ENCODE peak calls at places on chromosome 2, in six cellular contexts. L is GM12864, I is BJ, W is Peyer's patch, M is nephron progenitor cell, B is HepG2. C is an unnamed sample.
A peak's percentile ranks its signal among the peaks of the same experiment; 100 is the strongest.

GRCh38 chr2:20812779-20813178 is 10.1 kb downstream of the LDAH start:
- DNase-seq in L (no peak), I (no peak), W (no peak), M (no peak), B (no peak), C (no peak)

GRCh38 chr2:8849322-8849721 is 11.9 kb upstream of the KIDINS220 start:
- DNase-seq in L (no peak), I (no peak), W (no peak), M (no peak), B (no peak), C (no peak)

GRCh38 chr2:152623076-152623740 is 94.1 kb downstream of the PRPF40A start:
- DNase-seq in L (no peak), I (no peak), W (no peak), M (no peak), B (no peak), C (no peak)

GRCh38 chr2:33210626-33211025 is 263.9 kb downstream of the LTBP1 start:
- DNase-seq in L (no peak), I (peak; percentile 82), W (no peak), M (no peak), B (no peak), C (no peak)

GRCh38 chr2:28691774-28692281 is 59.8 kb upstream of the PPP1CB start:
- DNase-seq in L (no peak), I (no peak), W (no peak), M (peak; percentile 59), B (peak; percentile 92), C (no peak)

GRCh38 chr2:115880558-115880957 is 1438.1 kb downstream of the DPP10 start:
- DNase-seq in L (no peak), I (no peak), W (no peak), M (no peak), B (no peak), C (no peak)

GRCh38 chr2:201502713-201503112 is 51.2 kb downstream of the STRADB start:
- DNase-seq in L (no peak), I (no peak), W (no peak), M (no peak), B (no peak), C (no peak)

GRCh38 chr2:189022002-189022401 is 47.8 kb downstream of the COL3A1 start:
- DNase-seq in L (no peak), I (peak; percentile 87), W (no peak), M (no peak), B (no peak), C (no peak)

GRCh38 chr2:224217962-224218347 is 178.9 kb upstream of the SERPINE2 start:
- DNase-seq in L (no peak), I (no peak), W (no peak), M (no peak), B (no peak), C (no peak)

GRCh38 chr2:239396881-239397681 is 3.7 kb downstream of the HDAC4 start:
- DNase-seq in L (no peak), I (no peak), W (peak; percentile 33), M (no peak), B (no peak), C (no peak)

GRCh38 chr2:30003128-30003527 is 81.7 kb upstream of the ALK start:
- DNase-seq in L (no peak), I (no peak), W (no peak), M (no peak), B (no peak), C (no peak)

GRCh38 chr2:234852941-234853340 is 98.9 kb upstream of the SH3BP4 start:
- DNase-seq in L (no peak), I (no peak), W (no peak), M (no peak), B (no peak), C (no peak)

GRCh38 chr2:74690571-74690970 is 36.5 kb downstream of the SEMA4F start:
- DNase-seq in L (no peak), I (peak; percentile 13), W (no peak), M (peak; percentile 19), B (peak; percentile 64), C (peak; percentile 75)

GRCh38 chr2:238143239-238143951 is 4.9 kb downstream of the KLHL30 start:
- DNase-seq in L (no peak), I (no peak), W (no peak), M (no peak), B (no peak), C (no peak)

GRCh38 chr2:44713170-44713569 is 228.3 kb upstream of the SIX3 start:
- DNase-seq in L (no peak), I (no peak), W (no peak), M (no peak), B (no peak), C (no peak)

GRCh38 chr2:127153691-127154158 is 46.8 kb upstream of the BIN1 start:
- DNase-seq in L (no peak), I (peak; percentile 45), W (no peak), M (no peak), B (no peak), C (no peak)

GRCh38 chr2:181916726-181917377 is 25.3 kb downstream of the ITPRID2 start:
- DNase-seq in L (no peak), I (no peak), W (no peak), M (no peak), B (no peak), C (no peak)

GRCh38 chr2:215884741-215885140 is 128.6 kb downstream of the MREG start:
- DNase-seq in L (no peak), I (no peak), W (no peak), M (no peak), B (no peak), C (no peak)

GRCh38 chr2:72204156-72204781 is 56.6 kb upstream of the CYP26B1 start:
- DNase-seq in L (no peak), I (no peak), W (no peak), M (no peak), B (peak; percentile 52), C (no peak)

GRCh38 chr2:198004173-198004572 is 199.8 kb downstream of the PLCL1 start:
- DNase-seq in L (no peak), I (no peak), W (no peak), M (no peak), B (no peak), C (no peak)

GRCh38 chr2:27961997-27962396 is 71.5 kb downstream of the BABAM2 start:
- DNase-seq in L (no peak), I (no peak), W (no peak), M (no peak), B (no peak), C (no peak)

GRCh38 chr2:105432749-105433148 is 33.9 kb upstream of the FHL2 start:
- DNase-seq in L (no peak), I (no peak), W (no peak), M (no peak), B (no peak), C (no peak)

GRCh38 chr2:98487101-98487805 is 42.6 kb downstream of the INPP4A start:
- DNase-seq in L (no peak), I (no peak), W (no peak), M (no peak), B (no peak), C (no peak)

GRCh38 chr2:98487806-98488189 is 43.1 kb downstream of the INPP4A start:
- DNase-seq in L (peak; percentile 91), I (no peak), W (no peak), M (no peak), B (peak; percentile 66), C (no peak)

GRCh38 chr2:98486374-98486981 is 41.8 kb downstream of the INPP4A start:
- DNase-seq in L (no peak), I (no peak), W (no peak), M (no peak), B (no peak), C (no peak)

GRCh38 chr2:98489971-98490962 is 45.6 kb downstream of the INPP4A start:
- DNase-seq in L (no peak), I (no peak), W (no peak), M (no peak), B (no peak), C (no peak)

GRCh38 chr2:98488252-98488651 is 43.6 kb downstream of the INPP4A start:
- DNase-seq in L (no peak), I (no peak), W (no peak), M (no peak), B (no peak), C (no peak)
- TF ChIP-seq CTCF in L (no peak), I (no peak), W (no peak), M (peak; percentile 4), B (no peak), C (no peak)

DNA sequence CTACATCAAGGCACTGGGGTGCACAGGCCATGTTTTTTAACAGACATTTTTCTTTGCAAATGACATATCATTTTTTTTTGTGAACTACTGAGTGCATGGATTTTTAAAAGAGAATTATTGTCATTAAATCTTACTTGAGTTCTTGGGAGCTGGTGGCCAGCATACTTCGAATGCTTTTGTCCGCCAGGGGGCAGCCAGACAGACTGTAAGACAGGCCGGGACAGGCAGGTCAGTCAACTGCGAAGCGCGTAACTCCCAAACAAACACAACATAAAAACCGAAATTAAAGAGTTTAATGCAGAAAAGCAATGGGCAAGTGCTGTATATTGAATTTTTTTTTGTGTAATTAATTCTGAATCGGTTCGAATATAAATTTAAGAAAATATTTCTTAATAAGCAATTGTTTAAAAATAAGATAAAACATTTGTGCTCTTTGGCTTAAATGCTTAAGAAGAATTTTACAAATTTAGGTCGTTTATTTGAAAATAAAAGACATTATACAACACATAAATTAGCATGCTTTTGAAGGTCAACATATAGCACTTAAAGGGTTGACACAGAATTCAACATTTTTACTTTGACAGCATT is 142.2 kb upstream of the PXDN start:
- DNase-seq in L (peak; percentile 3), I (no peak), W (peak; percentile 63), M (peak; percentile 86), B (peak; percentile 58), C (peak; percentile 64)
- TF ChIP-seq CTCF in L (peak; percentile 69), I (peak; percentile 84), W (no peak), M (peak; percentile 81), B (peak; percentile 71), C (peak; percentile 51)

GRCh38 chr2:170996316-170996715 is 67.3 kb downstream of the GORASP2 start:
- DNase-seq in L (no peak), I (no peak), W (no peak), M (no peak), B (no peak), C (no peak)

GRCh38 chr2:170986566-170987258 is 57.7 kb downstream of the GORASP2 start:
- DNase-seq in L (no peak), I (no peak), W (no peak), M (no peak), B (no peak), C (no peak)

DNA sequence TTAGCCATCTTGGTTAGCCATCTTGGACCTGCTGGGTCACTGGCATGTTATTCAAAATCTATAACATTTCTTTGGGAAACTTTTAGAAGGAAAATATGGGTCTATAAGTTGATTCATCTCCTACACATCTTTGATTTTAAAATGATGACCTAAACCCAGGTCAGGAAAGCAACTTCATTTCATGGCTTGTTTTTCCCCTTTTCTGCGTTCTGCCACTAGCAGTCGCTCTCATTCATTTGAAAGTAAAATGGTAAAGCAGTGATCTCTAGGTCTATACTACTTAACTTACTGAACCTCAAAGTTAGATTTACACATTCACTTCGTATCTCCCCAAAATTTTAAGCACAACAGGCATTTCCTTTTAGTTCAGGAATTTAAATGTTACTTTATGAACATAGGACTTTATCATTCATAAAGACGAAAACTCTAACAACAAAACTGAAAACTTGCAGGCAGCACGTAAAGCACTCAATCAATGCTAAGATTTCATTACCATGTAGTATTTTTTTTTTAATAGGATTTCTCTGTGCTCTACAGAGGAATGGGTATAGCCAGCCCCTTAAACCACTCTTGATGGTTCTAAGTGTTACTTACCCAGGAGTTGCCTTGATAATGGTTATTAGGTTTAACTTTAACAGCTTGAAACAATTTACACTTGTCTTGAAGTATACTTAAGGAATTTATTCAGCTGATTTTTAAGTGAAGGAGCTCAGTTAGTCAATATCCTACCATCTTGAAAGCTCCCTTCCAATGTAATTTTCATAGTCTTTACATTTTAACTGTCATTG is 62.5 kb downstream of the GORASP2 start:
- DNase-seq in L (no peak), I (no peak), W (no peak), M (no peak), B (no peak), C (no peak)
- TF ChIP-seq CTCF in L (no peak), I (no peak), W (no peak), M (no peak), B (no peak), C (no peak)

GRCh38 chr2:99442837-99443236 is 47.0 kb downstream of the REV1 start:
- DNase-seq in L (no peak), I (no peak), W (no peak), M (no peak), B (no peak), C (no peak)
- TF ChIP-seq CTCF in L (peak; percentile 25), I (peak; percentile 19), W (no peak), M (no peak), B (no peak), C (no peak)

C was measured in GM13976.